ENCODE peak calls at places on chromosome 19, in six cellular contexts. One of them, this sample, is unnamed.

GRCh38 chr19:18795540-18795939 is 4.4 kb upstream of the COMP start:
- ATAC-seq in GM12878: peak; percentile 35
- ATAC-seq in A549: no peak
- ATAC-seq in K562: peak; percentile 46
- ATAC-seq in HepG2: peak; percentile 36
- ATAC-seq in upper lobe of left lung: no peak
- ATAC-seq in this sample: peak; percentile 26

GRCh38 chr19:19782783-19783182 is 38.8 kb downstream of the ZNF506 start:
- ATAC-seq in GM12878: no peak
- ATAC-seq in A549: no peak
- ATAC-seq in K562: no peak
- ATAC-seq in HepG2: no peak
- ATAC-seq in upper lobe of left lung: no peak
- ATAC-seq in this sample: no peak

GRCh38 chr19:36719687-36720556 is 32.5 kb downstream of the ZNF567 start:
- ATAC-seq in GM12878: no peak
- ATAC-seq in A549: no peak
- ATAC-seq in K562: no peak
- ATAC-seq in HepG2: no peak
- ATAC-seq in upper lobe of left lung: no peak
- ATAC-seq in this sample: no peak

GRCh38 chr19:1584500-1585242 is 8.0 kb downstream of the MBD3 start:
- ATAC-seq in GM12878: no peak
- ATAC-seq in A549: peak; percentile 19
- ATAC-seq in K562: no peak
- ATAC-seq in HepG2: no peak
- ATAC-seq in upper lobe of left lung: no peak
- ATAC-seq in this sample: no peak

GRCh38 chr19:28500982-28501633 is 711.8 kb downstream of the UQCRFS1 start:
- ATAC-seq in GM12878: no peak
- ATAC-seq in A549: no peak
- ATAC-seq in K562: no peak
- ATAC-seq in HepG2: no peak
- ATAC-seq in upper lobe of left lung: no peak
- ATAC-seq in this sample: no peak

GRCh38 chr19:34041922-34042521 is 130.3 kb upstream of the LSM14A start:
- ATAC-seq in GM12878: peak; percentile 78
- ATAC-seq in A549: peak; percentile 93
- ATAC-seq in K562: peak; percentile 88
- ATAC-seq in HepG2: peak; percentile 78
- ATAC-seq in upper lobe of left lung: no peak
- ATAC-seq in this sample: no peak

GRCh38 chr19:49816616-49817015 is 1.5 kb upstream of the MED25 start:
- ATAC-seq in GM12878: no peak
- ATAC-seq in A549: no peak
- ATAC-seq in K562: no peak
- ATAC-seq in HepG2: no peak
- ATAC-seq in upper lobe of left lung: no peak
- ATAC-seq in this sample: no peak

GRCh38 chr19:18423258-18424020 is 4.2 kb downstream of the SSBP4 start:
- ATAC-seq in GM12878: no peak
- ATAC-seq in A549: no peak
- ATAC-seq in K562: no peak
- ATAC-seq in HepG2: no peak
- ATAC-seq in upper lobe of left lung: no peak
- ATAC-seq in this sample: no peak

GRCh38 chr19:44258139-44258538 is 1.5 kb upstream of the ZNF233 start:
- ATAC-seq in GM12878: no peak
- ATAC-seq in A549: no peak
- ATAC-seq in K562: no peak
- ATAC-seq in HepG2: no peak
- ATAC-seq in upper lobe of left lung: no peak
- ATAC-seq in this sample: no peak

GRCh38 chr19:44260343-44260681 is 626 bp downstream of the ZNF233 start:
- ATAC-seq in GM12878: peak; percentile 27
- ATAC-seq in A549: peak; percentile 6
- ATAC-seq in K562: no peak
- ATAC-seq in HepG2: peak; percentile 56
- ATAC-seq in upper lobe of left lung: no peak
- ATAC-seq in this sample: no peak

GRCh38 chr19:44255705-44256411 is 3.8 kb upstream of the ZNF233 start:
- ATAC-seq in GM12878: no peak
- ATAC-seq in A549: no peak
- ATAC-seq in K562: no peak
- ATAC-seq in HepG2: no peak
- ATAC-seq in upper lobe of left lung: no peak
- ATAC-seq in this sample: no peak

GRCh38 chr19:44258835-44259413 is 762 bp upstream of the ZNF233 start:
- ATAC-seq in GM12878: no peak
- ATAC-seq in A549: no peak
- ATAC-seq in K562: no peak
- ATAC-seq in HepG2: no peak
- ATAC-seq in upper lobe of left lung: no peak
- ATAC-seq in this sample: no peak

GRCh38 chr19:44254496-44254895 is 5.2 kb upstream of the ZNF233 start:
- ATAC-seq in GM12878: no peak
- ATAC-seq in A549: no peak
- ATAC-seq in K562: no peak
- ATAC-seq in HepG2: peak; percentile 98
- ATAC-seq in upper lobe of left lung: no peak
- ATAC-seq in this sample: no peak
- H3K4me1 ChIP-seq in GM12878: no peaks in the 10 kb centered on the region
- H3K4me1 ChIP-seq in A549: no peaks in the 10 kb centered on the region
- H3K4me1 ChIP-seq in K562: no peaks in the 10 kb centered on the region
- H3K4me1 ChIP-seq in HepG2: peaks cover 22% of the 10 kb centered on the region
- H3K4me1 ChIP-seq in upper lobe of left lung: no peaks in the 10 kb centered on the region
- H3K4me1 ChIP-seq in this sample: no peaks in the 10 kb centered on the region

DNA sequence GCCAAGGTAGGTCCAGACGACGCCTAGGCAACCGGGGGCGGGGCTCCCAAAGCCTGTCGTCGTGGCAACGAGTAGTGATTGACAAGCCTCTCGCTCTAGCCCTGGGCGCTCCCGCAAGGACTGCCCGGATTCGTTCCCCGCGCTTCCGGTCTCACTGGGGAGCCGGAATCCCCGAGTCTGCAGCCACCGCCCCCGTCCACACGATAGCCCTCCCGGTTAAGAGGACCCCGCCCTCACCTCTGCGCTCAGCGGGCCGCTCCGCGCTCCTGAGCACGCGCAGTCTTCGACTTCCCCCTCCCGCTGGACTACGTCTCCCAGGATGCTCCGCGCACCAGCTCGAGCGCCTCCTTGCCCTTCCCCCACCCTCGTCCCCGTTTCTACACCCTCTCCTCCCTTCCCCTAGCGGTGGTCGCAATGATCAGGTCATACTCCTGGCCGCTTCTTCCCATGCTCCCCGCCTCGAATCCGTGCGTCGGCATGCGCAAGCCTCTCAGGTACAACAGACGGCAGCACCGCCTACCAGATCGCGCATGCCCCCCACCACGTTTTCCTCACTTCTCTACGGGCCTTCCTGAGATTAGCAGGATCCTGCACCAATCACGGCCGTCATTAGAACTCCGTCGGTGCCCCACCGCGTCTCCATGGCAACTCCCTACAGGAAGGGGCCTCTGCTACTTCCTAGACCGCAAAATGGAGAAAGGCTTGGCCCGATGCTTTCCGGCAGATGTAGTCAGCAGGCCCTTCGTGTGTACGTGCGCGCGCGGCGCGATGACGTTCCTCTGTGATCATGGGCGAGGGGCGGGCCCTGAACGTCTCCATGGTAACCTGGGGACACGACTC is at the start of gene MZF1:
- ATAC-seq in GM12878: peak; percentile 73
- ATAC-seq in A549: peak; percentile 64
- ATAC-seq in K562: peak; percentile 77
- ATAC-seq in HepG2: peak; percentile 74
- ATAC-seq in upper lobe of left lung: peak; percentile 94
- ATAC-seq in this sample: peak; percentile 86
- TF ChIP-seq EP300 in GM12878: peak; percentile 41
- TF ChIP-seq EP300 in A549: no peak
- TF ChIP-seq EP300 in K562: peak; percentile 4
- TF ChIP-seq EP300 in HepG2: peak; percentile 44
- TF ChIP-seq EP300 in upper lobe of left lung: peak; percentile 61
- TF ChIP-seq EP300 in this sample: no peak

DNA sequence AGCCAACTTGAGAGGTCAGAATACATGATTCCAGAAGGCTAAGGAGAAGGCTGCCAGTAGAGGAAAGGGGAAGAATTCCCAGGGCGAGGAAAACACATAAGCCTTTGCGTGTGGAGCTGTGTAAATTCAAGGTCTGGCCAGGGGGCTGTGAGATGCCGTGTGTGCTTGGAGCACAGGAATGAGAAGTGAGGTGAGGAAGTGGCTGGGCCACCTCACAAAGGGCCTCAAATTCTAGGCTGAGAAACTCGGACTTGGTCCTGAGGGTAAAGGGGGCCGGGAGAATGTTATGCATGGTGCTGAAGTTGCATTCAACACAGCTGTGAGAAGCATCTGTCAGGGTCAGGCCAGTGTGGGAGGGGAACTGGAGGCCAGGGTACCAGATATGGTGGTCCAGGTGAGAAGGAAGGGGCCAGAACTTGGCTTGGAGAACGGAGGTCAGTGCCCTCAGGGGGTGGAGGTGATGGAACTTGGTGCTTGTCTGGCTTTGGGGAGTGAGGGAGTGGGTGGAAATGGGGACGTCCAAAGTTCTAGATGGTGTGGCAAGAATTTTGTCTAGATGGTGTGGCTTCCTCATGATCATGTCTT is 4.9 kb upstream of the ZNF580 start:
- ATAC-seq in GM12878: no peak
- ATAC-seq in A549: no peak
- ATAC-seq in K562: no peak
- ATAC-seq in HepG2: no peak
- ATAC-seq in upper lobe of left lung: no peak
- ATAC-seq in this sample: no peak
- H3K4me1 ChIP-seq in GM12878: peaks cover 39% of the 10 kb centered on the region
- H3K4me1 ChIP-seq in A549: peaks cover 23% of the 10 kb centered on the region
- H3K4me1 ChIP-seq in K562: peaks cover 43% of the 10 kb centered on the region
- H3K4me1 ChIP-seq in HepG2: peaks cover 57% of the 10 kb centered on the region
- H3K4me1 ChIP-seq in upper lobe of left lung: peaks cover 51% of the 10 kb centered on the region
- H3K4me1 ChIP-seq in this sample: peaks cover 5% of the 10 kb centered on the region

GRCh38 chr19:3389876-3390361 is 23.5 kb downstream of the NFIC start:
- ATAC-seq in GM12878: no peak
- ATAC-seq in A549: no peak
- ATAC-seq in K562: no peak
- ATAC-seq in HepG2: no peak
- ATAC-seq in upper lobe of left lung: no peak
- ATAC-seq in this sample: no peak
- TF ChIP-seq EP300 in GM12878: no peak
- TF ChIP-seq EP300 in A549: no peak
- TF ChIP-seq EP300 in K562: no peak
- TF ChIP-seq EP300 in HepG2: no peak
- TF ChIP-seq EP300 in upper lobe of left lung: no peak
- TF ChIP-seq EP300 in this sample: no peak

This sample was measured in gastroesophageal sphincter.